ENCODE peak calls at places on chromosomes 6 and 20, in six cellular contexts. I, E, V, Z, Y and Q are unnamed samples.

GRCh38 chr20:21125072-21125848 is 622 bp upstream of the KIZ start:
- DNase-seq in I (no peak), E (no peak), V (peak; percentile 70), Z (peak; percentile 88), Y (no peak), Q (peak; percentile 41)

GRCh38 chr6:138485586-138486248 is 13.6 kb downstream of the NHSL1 start:
- DNase-seq in I (no peak), E (no peak), V (no peak), Z (no peak), Y (no peak), Q (no peak)

GRCh38 chr6:168390746-168391400 is 50.1 kb upstream of the SMOC2 start:
- DNase-seq in I (no peak), E (no peak), V (no peak), Z (no peak), Y (no peak), Q (no peak)

GRCh38 chr20:38673731-38674177 is 50.5 kb upstream of the SLC32A1 start:
- DNase-seq in I (peak; percentile 49), E (no peak), V (peak; percentile 61), Z (no peak), Y (no peak), Q (no peak)

GRCh38 chr6:292506-293184 is 358 bp downstream of the DUSP22 start:
- DNase-seq in I (peak; percentile 75), E (peak; percentile 93), V (no peak), Z (peak; percentile 51), Y (no peak), Q (peak; percentile 24)

GRCh38 chr6:27250955-27251671 is 3.6 kb downstream of the PRSS16 start:
- DNase-seq in I (peak; percentile 97), E (peak; percentile 40), V (peak; percentile 59), Z (no peak), Y (peak; percentile 96), Q (no peak)

GRCh38 chr6:35318200-35318844 is 20.7 kb downstream of the DEF6 start:
- DNase-seq in I (peak; percentile 59), E (no peak), V (peak; percentile 99), Z (peak; percentile 86), Y (peak; percentile 100), Q (peak; percentile 72)

GRCh38 chr6:157813191-157813590 is 9.9 kb upstream of the SNX9 start:
- DNase-seq in I (peak; percentile 31), E (no peak), V (no peak), Z (no peak), Y (no peak), Q (peak; percentile 53)

GRCh38 chr20:22771706-22772105 is 187.3 kb upstream of the FOXA2 start:
- DNase-seq in I (no peak), E (no peak), V (no peak), Z (no peak), Y (no peak), Q (no peak)

GRCh38 chr20:25538838-25539665 is 46.3 kb downstream of the NINL start:
- DNase-seq in I (no peak), E (no peak), V (no peak), Z (peak; percentile 91), Y (no peak), Q (no peak)

GRCh38 chr6:45681860-45682488 is 304.2 kb upstream of the SUPT3H start:
- DNase-seq in I (no peak), E (peak; percentile 95), V (no peak), Z (no peak), Y (no peak), Q (no peak)

GRCh38 chr6:90175627-90176538 is 120.8 kb downstream of the BACH2 start:
- DNase-seq in I (no peak), E (no peak), V (no peak), Z (no peak), Y (no peak), Q (no peak)

GRCh38 chr20:63140683-63141433 is 75.1 kb downstream of the YTHDF1 start:
- DNase-seq in I (no peak), E (no peak), V (no peak), Z (no peak), Y (no peak), Q (no peak)

GRCh38 chr6:170162011-170162770 is 128.7 kb downstream of the DLL1 start:
- DNase-seq in I (no peak), E (no peak), V (no peak), Z (no peak), Y (no peak), Q (no peak)

GRCh38 chr6:107509506-107509905 is 19.6 kb downstream of the SOBP start:
- DNase-seq in I (no peak), E (no peak), V (no peak), Z (no peak), Y (no peak), Q (peak; percentile 45)

GRCh38 chr20:21291026-21291425 is 12.1 kb upstream of the XRN2 start:
- DNase-seq in I (no peak), E (no peak), V (no peak), Z (no peak), Y (no peak), Q (peak; percentile 79)

GRCh38 chr6:70310063-70310694 is 7.3 kb upstream of the COL9A1 start:
- DNase-seq in I (no peak), E (no peak), V (peak; percentile 8), Z (peak; percentile 33), Y (no peak), Q (peak; percentile 53)

GRCh38 chr20:37396520-37397075 is 50.7 kb downstream of the SRC start:
- DNase-seq in I (peak; percentile 64), E (no peak), V (peak; percentile 77), Z (no peak), Y (peak; percentile 87), Q (no peak)

GRCh38 chr20:63690898-63691710 is 5.3 kb upstream of the TNFRSF6B start:
- DNase-seq in I (no peak), E (no peak), V (peak; percentile 51), Z (no peak), Y (no peak), Q (no peak)

GRCh38 chr6:118551673-118552063 is 3.6 kb downstream of the PLN start:
- DNase-seq in I (no peak), E (no peak), V (no peak), Z (no peak), Y (no peak), Q (peak; percentile 59)

GRCh38 chr20:56608376-56608775 is 20.7 kb upstream of the TFAP2C start:
- DNase-seq in I (no peak), E (no peak), V (no peak), Z (no peak), Y (no peak), Q (no peak)

GRCh38 chr6:43768983-43769525 is 957 bp upstream of the VEGFA start:
- DNase-seq in I (no peak), E (no peak), V (peak; percentile 73), Z (no peak), Y (no peak), Q (peak; percentile 91)

GRCh38 chr6:4449409-4449808 is 314.0 kb upstream of the ECI2 start:
- DNase-seq in I (no peak), E (no peak), V (no peak), Z (no peak), Y (no peak), Q (no peak)

GRCh38 chr6:109891924-109892323 is 86.2 kb upstream of the GPR6 start:
- DNase-seq in I (no peak), E (no peak), V (no peak), Z (no peak), Y (no peak), Q (no peak)

GRCh38 chr6:39003072-39003471 is 45.5 kb upstream of the GLP1R start:
- DNase-seq in I (peak; percentile 59), E (no peak), V (no peak), Z (no peak), Y (no peak), Q (no peak)

GRCh38 chr6:145736854-145737181 is 1.5 kb upstream of the EPM2A start:
- DNase-seq in I (no peak), E (no peak), V (no peak), Z (no peak), Y (no peak), Q (peak; percentile 69)

GRCh38 chr20:48052492-48052870 is 267.2 kb upstream of the SULF2 start:
- DNase-seq in I (no peak), E (no peak), V (peak; percentile 57), Z (no peak), Y (no peak), Q (no peak)

DNA sequence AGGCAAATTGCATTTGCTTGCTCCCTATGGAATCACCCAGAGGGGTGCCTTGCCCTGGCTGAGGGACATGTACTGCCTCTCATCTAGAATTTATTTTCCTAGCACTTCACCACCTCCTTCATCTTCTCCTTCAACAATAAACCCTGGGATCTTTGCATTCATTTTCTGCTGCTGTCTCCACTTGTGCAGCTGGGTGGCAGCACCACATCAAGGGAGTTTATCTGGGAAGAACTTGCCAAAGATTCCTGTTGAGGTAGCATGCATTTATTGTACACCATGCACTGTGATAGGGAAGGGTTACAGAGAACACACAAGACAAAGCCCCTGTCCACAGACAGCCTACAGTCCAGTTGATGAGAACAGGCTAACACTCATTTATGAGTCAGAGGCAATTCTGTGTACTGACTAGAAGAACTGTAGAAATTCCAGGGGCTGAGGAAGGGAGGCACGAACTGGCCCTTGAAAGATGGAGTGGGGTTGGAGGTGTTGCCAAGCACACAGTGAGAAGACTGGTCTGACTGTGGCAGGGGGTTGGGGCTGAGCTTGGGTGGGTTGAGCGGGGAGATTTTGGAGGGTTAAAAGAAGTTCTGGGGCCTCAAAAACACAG is 17.5 kb downstream of the C20orf173 start:
- DNase-seq in I (peak; percentile 37), E (no peak), V (peak; percentile 48), Z (peak; percentile 53), Y (no peak), Q (peak; percentile 47)
- TF ChIP-seq RFX5 in I (no peak), E (no peak), V (no peak), Z (no peak), Y (no peak), Q (no peak)

DNA sequence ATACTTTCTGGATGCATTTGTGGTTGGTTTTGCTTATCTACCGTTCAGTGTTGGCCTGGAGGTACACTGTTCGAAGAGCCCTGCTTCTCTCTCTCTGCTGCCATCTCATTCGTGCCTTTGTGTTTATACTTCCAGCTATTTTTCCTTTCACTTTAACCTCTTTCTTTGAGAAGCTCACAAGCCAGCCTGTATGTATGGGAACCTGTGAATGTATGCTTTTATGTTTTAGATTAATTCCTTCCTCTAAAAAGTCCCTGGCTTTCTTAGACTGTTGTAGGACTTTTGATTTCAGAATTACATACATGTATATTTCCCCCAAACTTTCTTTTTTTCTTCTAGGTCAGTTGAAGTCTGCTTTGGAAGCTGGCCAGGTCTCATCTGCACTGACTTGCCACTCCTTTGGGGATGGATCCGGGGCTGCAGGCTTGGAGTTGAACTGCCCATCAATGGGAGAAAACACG is 83.0 kb downstream of the SCAND1 start:
- DNase-seq in I (no peak), E (no peak), V (peak; percentile 45), Z (no peak), Y (no peak), Q (peak; percentile 51)
- H2AFZ ChIP-seq in I (peak overlapping the region; percentile 13), E (no peak overlapping the region), V (peak overlapping the region; percentile 79), Z (no peak overlapping the region), Y (no peak overlapping the region), Q (no peak overlapping the region)

GRCh38 chr20:61185841-61186601 is 66.0 kb upstream of the CDH4 start:
- DNase-seq in I (no peak), E (no peak), V (no peak), Z (no peak), Y (no peak), Q (peak; percentile 98)
- TF ChIP-seq RFX5 in I (no peak), E (no peak), V (no peak), Z (no peak), Y (no peak), Q (no peak)

DNA sequence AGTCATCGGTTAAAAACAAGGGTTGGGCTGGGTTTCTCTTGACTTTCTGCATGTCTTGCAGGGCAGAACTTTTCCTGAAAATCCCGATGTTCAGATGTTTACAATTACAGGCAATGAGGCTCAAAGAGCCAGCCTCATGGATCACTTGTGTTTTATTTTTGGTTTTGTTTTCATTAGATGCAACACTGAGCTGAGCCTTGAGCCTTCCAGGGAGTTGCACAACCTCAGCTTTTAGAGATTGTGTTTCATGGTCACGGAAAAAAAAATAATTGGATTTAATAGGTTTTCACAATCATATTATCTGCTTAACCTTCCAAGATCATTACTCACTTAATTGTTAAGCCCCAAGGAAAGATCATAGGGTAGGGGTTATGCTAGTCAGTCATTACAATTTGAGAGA is 288.1 kb upstream of the PRDM1 start:
- DNase-seq in I (no peak), E (no peak), V (no peak), Z (no peak), Y (no peak), Q (peak; percentile 81)
- H2AFZ ChIP-seq in I (no peak overlapping the region), E (no peak overlapping the region), V (no peak overlapping the region), Z (no peak overlapping the region), Y (no peak overlapping the region), Q (peak overlapping the region; percentile 7)